ENCODE peak calls at places on chromosome 22, in five cellular contexts. V, T, P, D and N are unnamed samples.

GRCh38 chr22:37932401-37932800 is 21.0 kb downstream of the C22orf23 start:
- DNase-seq in V (no peak), D (no peak), P (no peak), T (no peak), N (no peak)

GRCh38 chr22:39519681-39520053 is 695 bp upstream of the ATF4 start:
- DNase-seq in D (peak; percentile 77), P (no peak), V (peak; percentile 79), T (no peak), N (peak; percentile 48)

GRCh38 chr22:27193215-27193614 is 535.8 kb downstream of the MIAT start:
- DNase-seq in P (no peak), D (no peak), V (no peak), T (no peak), N (no peak)

GRCh38 chr22:38471237-38471636 is 3.3 kb downstream of the KDELR3 start:
- DNase-seq in V (no peak), T (peak; percentile 41), D (no peak), P (no peak), N (no peak)

GRCh38 chr22:37420656-37421467 is 6.4 kb downstream of the ELFN2 start:
- DNase-seq in P (no peak), V (no peak), T (no peak), D (peak; percentile 25), N (no peak)

GRCh38 chr22:24284747-24285203 is 14.1 kb downstream of the SPECC1L start:
- DNase-seq in D (peak; percentile 54), V (peak; percentile 52), T (no peak), P (no peak), N (no peak)

GRCh38 chr22:19504900-19505734 is 19.1 kb downstream of the CLDN5 start:
- DNase-seq in P (no peak), T (peak; percentile 16), V (no peak), D (no peak), N (no peak)

GRCh38 chr22:26464312-26464711 is 19.3 kb downstream of the HPS4 start:
- DNase-seq in T (no peak), V (peak; percentile 45), D (no peak), P (no peak), N (no peak)

GRCh38 chr22:48891688-48892380 is 935.8 kb downstream of the BRD1 start:
- DNase-seq in D (no peak), P (no peak), T (peak; percentile 36), V (no peak), N (no peak)
- H3K27me3 ChIP-seq in D (no peaks in the 10 kb centered on the region), P (no peaks in the 10 kb centered on the region), T (no peaks in the 10 kb centered on the region), V (peaks cover 5% of the 10 kb centered on the region), N (peaks cover 93% of the 10 kb centered on the region)

GRCh38 chr22:46079093-46079860 is 71.0 kb upstream of the PPARA start:
- DNase-seq in D (no peak), T (peak; percentile 57), V (no peak), P (no peak), N (no peak)
- H3K27me3 ChIP-seq in D (no peaks in the 10 kb centered on the region), T (no peaks in the 10 kb centered on the region), V (no peaks in the 10 kb centered on the region), P (no peaks in the 10 kb centered on the region), N (no peaks in the 10 kb centered on the region)

GRCh38 chr22:16955081-16955480 is 52.9 kb downstream of the GAB4 start:
- DNase-seq in P (no peak), D (no peak), T (no peak), V (no peak), N (no peak)
- H3K27me3 ChIP-seq in P (no peaks in the 10 kb centered on the region), D (no peaks in the 10 kb centered on the region), T (no peaks in the 10 kb centered on the region), V (peaks cover 9% of the 10 kb centered on the region), N (no peaks in the 10 kb centered on the region)

GRCh38 chr22:22210375-22210774 is 34.2 kb upstream of the VPREB1 start:
- DNase-seq in V (peak; percentile 16), P (no peak), T (no peak), D (no peak), N (peak; percentile 41)

GRCh38 chr22:22210889-22211833 is 33.4 kb upstream of the VPREB1 start:
- DNase-seq in V (no peak), D (no peak), T (no peak), P (no peak), N (no peak)

GRCh38 chr22:22208657-22209056 is 35.9 kb upstream of the VPREB1 start:
- DNase-seq in T (no peak), V (no peak), D (no peak), P (no peak), N (no peak)

GRCh38 chr22:22203048-22203971 is 41.3 kb upstream of the VPREB1 start:
- DNase-seq in P (no peak), T (no peak), D (no peak), V (no peak), N (no peak)

DNA sequence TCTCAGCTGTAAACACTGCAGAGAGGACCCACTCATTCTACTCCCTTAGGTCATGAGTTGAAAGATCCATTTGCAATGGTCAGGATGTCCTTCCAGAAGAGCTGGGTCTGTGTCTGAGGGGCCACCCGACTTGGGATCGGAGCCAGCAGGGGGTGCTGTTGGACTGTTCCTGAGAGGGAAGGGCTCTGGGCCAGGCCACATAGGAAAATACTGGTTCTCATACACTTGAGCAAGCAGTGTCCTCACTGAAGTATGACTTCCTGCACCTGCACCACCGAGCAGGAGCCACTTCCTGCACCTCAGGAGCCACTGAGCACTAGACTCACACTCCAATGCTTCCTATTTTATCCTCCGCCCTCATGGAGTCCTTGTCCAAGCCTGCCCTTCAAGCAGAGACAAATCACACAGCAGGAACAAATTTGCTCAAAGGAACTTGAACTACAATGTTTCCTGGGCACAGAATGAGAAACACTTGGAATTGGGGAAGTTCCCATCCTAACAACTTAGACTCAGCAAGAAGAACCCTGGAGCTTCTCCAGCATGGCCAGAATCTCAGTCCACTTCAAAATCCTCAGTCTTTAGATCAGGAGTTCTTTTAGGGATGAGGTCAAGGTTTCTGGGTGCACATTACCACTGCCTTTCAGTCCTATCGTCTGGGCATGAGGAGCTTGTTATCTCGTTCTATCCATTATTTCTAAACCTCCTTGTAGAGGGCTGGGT is 36.6 kb upstream of the VPREB1 start:
- DNase-seq in T (peak; percentile 86), V (peak; percentile 78), P (peak; percentile 77), D (peak; percentile 52), N (peak; percentile 89)
- H3K27me3 ChIP-seq in T (peaks cover 13% of the 10 kb centered on the region), V (peaks cover 25% of the 10 kb centered on the region), P (no peaks in the 10 kb centered on the region), D (peaks cover 10% of the 10 kb centered on the region), N (no peaks in the 10 kb centered on the region)

GRCh38 chr22:49184736-49185135 is 642.9 kb downstream of the BRD1 start:
- DNase-seq in D (no peak), T (no peak), V (no peak), P (no peak), N (no peak)

GRCh38 chr22:49181942-49182341 is 645.7 kb downstream of the BRD1 start:
- DNase-seq in V (no peak), D (no peak), T (no peak), P (no peak), N (no peak)

GRCh38 chr22:49183826-49184216 is 643.9 kb downstream of the BRD1 start:
- DNase-seq in P (no peak), D (no peak), T (no peak), V (no peak), N (no peak)

GRCh38 chr22:49182416-49182815 is 645.3 kb downstream of the BRD1 start:
- DNase-seq in V (no peak), P (no peak), D (no peak), T (no peak), N (no peak)

DNA sequence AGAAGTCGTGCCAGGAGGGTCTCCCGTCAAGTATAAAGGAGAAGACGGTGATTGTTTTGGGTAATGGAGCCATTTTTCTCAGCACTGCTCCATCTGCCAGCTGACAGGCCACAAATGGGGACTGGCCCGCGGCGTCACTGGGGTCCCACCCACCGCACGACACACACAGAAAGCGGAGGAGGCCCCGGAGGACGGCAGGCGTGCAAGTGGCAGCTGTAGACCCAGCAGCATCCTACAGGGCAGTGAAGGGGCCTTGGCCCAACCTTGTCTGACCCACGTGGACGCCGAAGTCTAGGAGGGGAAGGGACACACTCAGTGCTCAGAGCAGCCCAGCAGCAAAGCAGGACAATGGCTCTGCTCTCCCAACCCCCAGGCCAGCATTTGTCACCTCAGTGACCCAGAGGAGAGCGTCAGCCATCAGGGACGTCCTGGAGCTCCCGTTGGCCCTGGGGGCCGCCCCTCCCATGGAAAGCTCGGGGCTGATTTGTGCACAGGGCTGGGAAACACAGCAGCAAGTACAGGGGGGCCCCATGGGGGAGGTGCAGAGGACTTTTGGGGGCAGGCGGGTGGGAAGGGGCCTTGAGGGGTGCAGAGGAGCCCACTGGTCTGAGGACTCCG is 644.4 kb downstream of the BRD1 start:
- DNase-seq in T (no peak), V (no peak), D (no peak), P (no peak), N (no peak)
- H3K27me3 ChIP-seq in T (peaks cover 11% of the 10 kb centered on the region), V (no peaks in the 10 kb centered on the region), D (no peaks in the 10 kb centered on the region), P (no peaks in the 10 kb centered on the region), N (peaks cover 59% of the 10 kb centered on the region)

DNA sequence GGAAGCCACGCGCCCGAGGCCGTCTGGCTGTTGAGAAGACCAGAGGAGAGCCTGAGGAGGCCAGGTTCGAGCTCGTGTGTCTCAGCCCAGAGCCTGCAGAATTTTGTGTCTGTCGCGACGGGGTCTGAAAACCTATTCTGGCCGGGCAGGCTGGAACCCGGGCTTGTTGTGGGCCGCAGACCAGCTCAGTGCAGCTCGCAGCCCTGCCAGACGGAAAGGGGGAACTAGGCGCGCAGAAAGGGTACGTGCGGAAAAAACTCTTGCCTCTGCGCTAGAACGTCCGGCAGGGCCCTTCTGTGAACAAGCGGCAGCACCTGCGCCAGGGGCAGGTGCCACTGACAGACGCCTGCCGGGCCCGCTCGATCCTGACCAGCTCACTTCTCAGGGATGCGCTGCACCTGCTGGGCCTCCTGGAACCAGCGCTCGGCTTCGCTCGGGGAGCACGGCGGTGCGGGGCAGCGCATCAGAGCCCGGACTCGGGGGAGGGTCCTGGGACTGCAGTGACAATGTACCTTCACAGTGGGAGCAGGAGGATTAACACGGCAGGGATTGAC is 409.3 kb downstream of the BRD1 start:
- DNase-seq in P (no peak), V (no peak), D (no peak), T (no peak), N (no peak)
- H3K27me3 ChIP-seq in P (no peaks in the 10 kb centered on the region), V (no peaks in the 10 kb centered on the region), D (no peaks in the 10 kb centered on the region), T (peaks cover 4% of the 10 kb centered on the region), N (no peaks in the 10 kb centered on the region)

GRCh38 chr22:45969414-45969799 is 7.6 kb downstream of the WNT7B start:
- DNase-seq in P (no peak), V (no peak), D (no peak), T (no peak), N (no peak)
- H3K27me3 ChIP-seq in P (peaks cover 53% of the 10 kb centered on the region), V (peaks cover 66% of the 10 kb centered on the region), D (peaks cover 4% of the 10 kb centered on the region), T (peaks cover 70% of the 10 kb centered on the region), N (peaks cover 94% of the 10 kb centered on the region)

DNA sequence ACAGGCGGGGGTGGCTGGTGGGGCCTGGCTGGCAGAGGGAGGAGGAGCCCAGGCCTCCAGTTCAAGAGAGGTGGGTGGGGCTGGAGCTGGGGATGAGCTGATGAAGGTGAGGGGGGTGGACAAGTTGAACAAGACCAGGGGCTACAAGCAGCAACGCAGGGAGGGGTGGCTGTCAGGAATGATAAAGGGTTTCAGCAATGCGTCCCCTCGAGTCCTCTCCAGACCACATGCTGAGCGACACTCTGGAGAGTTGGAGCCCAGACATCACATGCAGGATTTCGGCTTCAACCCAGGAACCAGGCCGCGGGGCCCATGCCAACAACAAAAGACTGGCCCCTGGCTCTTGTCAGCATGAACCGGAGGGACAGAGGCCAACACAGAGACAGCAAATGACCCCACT is 480.3 kb downstream of the BRD1 start:
- DNase-seq in D (no peak), P (no peak), V (no peak), T (peak; percentile 32), N (no peak)
- H3K27me3 ChIP-seq in D (no peaks in the 10 kb centered on the region), P (no peaks in the 10 kb centered on the region), V (peaks cover 3% of the 10 kb centered on the region), T (peaks cover 15% of the 10 kb centered on the region), N (peaks cover 13% of the 10 kb centered on the region)

GRCh38 chr22:50595189-50595588 is 5.4 kb upstream of the MAPK8IP2 start:
- DNase-seq in D (no peak), P (no peak), T (no peak), V (no peak), N (no peak)
- H3K27me3 ChIP-seq in D (peaks cover 22% of the 10 kb centered on the region), P (peaks cover 17% of the 10 kb centered on the region), T (peaks cover 17% of the 10 kb centered on the region), V (peaks cover 7% of the 10 kb centered on the region), N (peaks cover 59% of the 10 kb centered on the region)

GRCh38 chr22:22074634-22075381 is 92.2 kb upstream of the TOP3B start:
- DNase-seq in D (no peak), V (peak; percentile 15), P (no peak), T (no peak), N (no peak)
- H3K27me3 ChIP-seq in D (peaks cover 23% of the 10 kb centered on the region), V (no peaks in the 10 kb centered on the region), P (no peaks in the 10 kb centered on the region), T (peaks cover 5% of the 10 kb centered on the region), N (no peaks in the 10 kb centered on the region)